ENCODE peak calls at places on chromosomes 11 and 22, in eight cellular contexts. One of them, this sample, is unnamed.

GRCh38 chr11:35357893-35358292 is 61.5 kb downstream of the SLC1A2 start:
- DNase-seq in WTC11: no peak
- DNase-seq in A549: no peak
- DNase-seq in K562: no peak
- DNase-seq in IMR-90: peak; percentile 81
- DNase-seq in HepG2: no peak
- DNase-seq in GM12878: no peak
- DNase-seq in H1: no peak
- DNase-seq in this sample: no peak

GRCh38 chr11:59680287-59681154 is 11.7 kb upstream of the PATL1 start:
- DNase-seq in A549: peak; percentile 89
- DNase-seq in WTC11: peak; percentile 77
- DNase-seq in GM12878: peak; percentile 20
- DNase-seq in K562: peak; percentile 92
- DNase-seq in H1: peak; percentile 67
- DNase-seq in HepG2: peak; percentile 73
- DNase-seq in IMR-90: peak; percentile 83
- DNase-seq in this sample: peak; percentile 63

GRCh38 chr11:75802913-75803820 is 11.8 kb upstream of the UVRAG start:
- DNase-seq in GM12878: no peak
- DNase-seq in H1: peak; percentile 91
- DNase-seq in HepG2: peak; percentile 63
- DNase-seq in A549: peak; percentile 68
- DNase-seq in IMR-90: peak; percentile 65
- DNase-seq in K562: peak; percentile 82
- DNase-seq in WTC11: peak; percentile 84
- DNase-seq in this sample: peak; percentile 79

GRCh38 chr22:50247748-50248147 is 2.9 kb upstream of the TUBGCP6 start:
- DNase-seq in H1: peak; percentile 81
- DNase-seq in GM12878: no peak
- DNase-seq in WTC11: peak; percentile 80
- DNase-seq in HepG2: no peak
- DNase-seq in K562: peak; percentile 80
- DNase-seq in A549: peak; percentile 54
- DNase-seq in IMR-90: peak; percentile 61
- DNase-seq in this sample: peak; percentile 81

GRCh38 chr11:61173456-61173855 is 12.2 kb upstream of the VPS37C start:
- DNase-seq in IMR-90: peak; percentile 34
- DNase-seq in K562: peak; percentile 57
- DNase-seq in GM12878: no peak
- DNase-seq in WTC11: no peak
- DNase-seq in HepG2: peak; percentile 41
- DNase-seq in H1: no peak
- DNase-seq in A549: peak; percentile 49
- DNase-seq in this sample: no peak

GRCh38 chr11:134402910-134403309 is 9.1 kb downstream of the B3GAT1 start:
- DNase-seq in GM12878: no peak
- DNase-seq in A549: no peak
- DNase-seq in H1: no peak
- DNase-seq in IMR-90: no peak
- DNase-seq in K562: no peak
- DNase-seq in HepG2: no peak
- DNase-seq in WTC11: no peak
- DNase-seq in this sample: no peak

GRCh38 chr22:46934746-46935491 is 172.5 kb downstream of the TBC1D22A start:
- DNase-seq in WTC11: no peak
- DNase-seq in GM12878: peak; percentile 17
- DNase-seq in K562: peak; percentile 90
- DNase-seq in H1: peak; percentile 42
- DNase-seq in A549: peak; percentile 56
- DNase-seq in HepG2: peak; percentile 84
- DNase-seq in IMR-90: peak; percentile 98
- DNase-seq in this sample: no peak

GRCh38 chr22:20056696-20057386 is 23.2 kb upstream of the DGCR8 start:
- DNase-seq in K562: no peak
- DNase-seq in IMR-90: no peak
- DNase-seq in GM12878: no peak
- DNase-seq in H1: no peak
- DNase-seq in A549: no peak
- DNase-seq in WTC11: no peak
- DNase-seq in HepG2: no peak
- DNase-seq in this sample: no peak

GRCh38 chr11:64360403-64360980 is 1.5 kb downstream of the RPS6KA4 start:
- DNase-seq in IMR-90: no peak
- DNase-seq in A549: no peak
- DNase-seq in K562: no peak
- DNase-seq in WTC11: no peak
- DNase-seq in H1: no peak
- DNase-seq in HepG2: no peak
- DNase-seq in GM12878: no peak
- DNase-seq in this sample: peak; percentile 27

GRCh38 chr22:37728620-37729019 is 31.8 kb downstream of the TRIOBP start:
- DNase-seq in GM12878: no peak
- DNase-seq in IMR-90: no peak
- DNase-seq in WTC11: no peak
- DNase-seq in H1: no peak
- DNase-seq in K562: no peak
- DNase-seq in HepG2: no peak
- DNase-seq in A549: no peak
- DNase-seq in this sample: no peak

GRCh38 chr11:59207988-59208432 is 4.7 kb downstream of the MPEG1 start:
- DNase-seq in WTC11: peak; percentile 15
- DNase-seq in IMR-90: peak; percentile 91
- DNase-seq in K562: peak; percentile 56
- DNase-seq in HepG2: peak; percentile 48
- DNase-seq in H1: no peak
- DNase-seq in GM12878: peak; percentile 89
- DNase-seq in A549: peak; percentile 65
- DNase-seq in this sample: peak; percentile 24

DNA sequence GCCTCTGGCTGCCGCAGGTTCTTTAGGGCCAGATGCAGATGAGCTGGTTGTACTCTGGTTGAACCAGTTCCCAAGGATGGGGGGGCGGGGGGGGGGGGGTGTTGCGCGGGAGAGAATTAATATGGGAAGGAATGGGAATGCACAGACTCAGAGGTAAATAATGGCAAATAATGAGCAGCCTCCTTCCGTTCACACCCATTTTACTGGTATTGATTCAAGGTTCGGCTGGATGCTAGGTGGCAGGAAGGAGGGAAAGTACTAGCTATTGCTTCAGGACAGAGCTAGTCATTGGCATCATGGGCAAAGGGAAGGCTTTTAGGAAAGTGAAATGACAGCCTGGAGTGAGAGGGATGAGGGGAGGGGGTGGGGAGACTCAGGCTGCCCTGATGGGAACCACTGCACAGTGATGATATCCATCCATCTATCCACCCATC is at the start of gene VSTM5:
- DNase-seq in K562: no peak
- DNase-seq in H1: no peak
- DNase-seq in HepG2: no peak
- DNase-seq in IMR-90: no peak
- DNase-seq in WTC11: no peak
- DNase-seq in GM12878: no peak
- DNase-seq in A549: no peak
- DNase-seq in this sample: no peak
- TF ChIP-seq USF2 in K562: no peak
- TF ChIP-seq USF2 in H1: no peak
- TF ChIP-seq USF2 in HepG2: no peak
- TF ChIP-seq USF2 in IMR-90: no peak
- TF ChIP-seq USF2 in WTC11: no peak
- TF ChIP-seq USF2 in GM12878: no peak
- TF ChIP-seq USF2 in A549: no peak
- TF ChIP-seq USF2 in this sample: no peak

DNA sequence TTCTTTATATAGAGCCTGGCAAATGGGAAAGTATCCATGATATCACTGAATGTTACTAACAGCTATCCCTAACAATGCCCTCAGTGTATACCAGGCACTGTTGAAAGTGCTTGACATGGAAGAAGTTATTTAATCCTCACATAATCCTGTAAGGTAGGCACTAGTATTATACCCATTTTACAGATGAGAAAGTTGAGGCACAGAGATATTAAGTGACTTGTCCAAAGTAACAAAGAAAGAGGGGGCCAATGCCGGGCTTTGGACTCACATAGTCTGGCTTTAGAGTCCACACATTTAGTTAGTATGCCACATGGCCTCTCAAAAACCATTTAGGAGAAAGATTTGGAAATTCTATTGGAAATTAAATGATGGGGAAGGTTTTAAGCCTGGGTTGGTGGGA is 220.8 kb upstream of the PLET1 start:
- DNase-seq in HepG2: no peak
- DNase-seq in WTC11: no peak
- DNase-seq in H1: no peak
- DNase-seq in IMR-90: no peak
- DNase-seq in GM12878: no peak
- DNase-seq in A549: no peak
- DNase-seq in K562: no peak
- DNase-seq in this sample: no peak
- TF ChIP-seq USF2 in HepG2: no peak
- TF ChIP-seq USF2 in WTC11: no peak
- TF ChIP-seq USF2 in H1: no peak
- TF ChIP-seq USF2 in IMR-90: no peak
- TF ChIP-seq USF2 in GM12878: no peak
- TF ChIP-seq USF2 in A549: no peak
- TF ChIP-seq USF2 in K562: no peak
- TF ChIP-seq USF2 in this sample: no peak

GRCh38 chr11:117218133-117218915 is 13.5 kb downstream of the PCSK7 start:
- DNase-seq in GM12878: no peak
- DNase-seq in H1: no peak
- DNase-seq in WTC11: no peak
- DNase-seq in IMR-90: peak; percentile 57
- DNase-seq in K562: no peak
- DNase-seq in HepG2: no peak
- DNase-seq in A549: no peak
- DNase-seq in this sample: no peak
- TF ChIP-seq USF2 in GM12878: no peak
- TF ChIP-seq USF2 in H1: no peak
- TF ChIP-seq USF2 in WTC11: no peak
- TF ChIP-seq USF2 in IMR-90: no peak
- TF ChIP-seq USF2 in K562: no peak
- TF ChIP-seq USF2 in HepG2: no peak
- TF ChIP-seq USF2 in A549: no peak
- TF ChIP-seq USF2 in this sample: no peak

GRCh38 chr11:67492801-67493547 is 10.1 kb downstream of the AIP start:
- DNase-seq in HepG2: no peak
- DNase-seq in GM12878: no peak
- DNase-seq in A549: no peak
- DNase-seq in WTC11: peak; percentile 79
- DNase-seq in IMR-90: no peak
- DNase-seq in K562: peak; percentile 41
- DNase-seq in H1: peak; percentile 77
- DNase-seq in this sample: peak; percentile 47

GRCh38 chr11:67491276-67492068 is 8.6 kb downstream of the AIP start:
- DNase-seq in K562: no peak
- DNase-seq in IMR-90: no peak
- DNase-seq in HepG2: no peak
- DNase-seq in GM12878: no peak
- DNase-seq in A549: no peak
- DNase-seq in H1: no peak
- DNase-seq in WTC11: no peak
- DNase-seq in this sample: no peak

GRCh38 chr11:67493548-67494370 is 10.9 kb downstream of the AIP start:
- DNase-seq in HepG2: no peak
- DNase-seq in A549: no peak
- DNase-seq in IMR-90: no peak
- DNase-seq in H1: no peak
- DNase-seq in K562: no peak
- DNase-seq in GM12878: no peak
- DNase-seq in WTC11: no peak
- DNase-seq in this sample: no peak

GRCh38 chr11:67490727-67491065 is 7.9 kb downstream of the AIP start:
- DNase-seq in IMR-90: no peak
- DNase-seq in GM12878: no peak
- DNase-seq in HepG2: no peak
- DNase-seq in WTC11: no peak
- DNase-seq in K562: no peak
- DNase-seq in A549: no peak
- DNase-seq in H1: no peak
- DNase-seq in this sample: no peak

DNA sequence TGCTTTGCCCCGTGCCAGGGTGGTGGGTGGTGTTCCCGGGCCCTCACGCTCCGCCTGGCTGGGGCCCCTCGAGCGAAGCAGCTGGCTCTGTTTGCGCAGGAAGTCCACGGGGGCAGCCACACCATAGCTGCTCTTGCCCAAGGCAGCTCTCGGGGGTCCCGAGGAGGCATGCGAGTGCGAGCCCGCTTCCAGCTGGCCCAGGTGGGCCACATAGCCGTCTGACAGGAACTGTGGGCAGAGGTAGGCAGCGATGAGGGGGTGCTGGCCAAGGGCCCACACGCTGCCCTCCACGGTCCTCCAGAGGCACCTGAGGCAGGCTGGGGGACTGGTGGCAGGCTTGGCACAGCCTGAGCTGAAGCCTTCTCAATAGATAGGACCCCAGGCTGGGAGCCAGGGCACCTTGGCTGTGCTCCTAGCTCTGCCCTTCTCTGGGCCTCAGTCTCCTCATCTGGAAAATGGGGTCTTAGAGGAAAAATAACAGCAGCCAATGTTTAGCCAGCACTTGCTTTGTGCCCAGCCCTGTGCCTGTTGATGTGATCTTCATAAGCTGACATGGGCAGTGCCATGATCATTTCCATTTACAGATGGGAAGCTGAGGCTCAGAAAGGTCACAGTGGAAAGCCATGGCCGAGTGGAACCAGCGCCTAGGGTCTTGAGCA is 9.4 kb downstream of the AIP start:
- DNase-seq in H1: no peak
- DNase-seq in A549: no peak
- DNase-seq in IMR-90: no peak
- DNase-seq in GM12878: no peak
- DNase-seq in K562: no peak
- DNase-seq in WTC11: no peak
- DNase-seq in HepG2: no peak
- DNase-seq in this sample: no peak
- TF ChIP-seq USF2 in H1: no peak
- TF ChIP-seq USF2 in A549: no peak
- TF ChIP-seq USF2 in IMR-90: no peak
- TF ChIP-seq USF2 in GM12878: no peak
- TF ChIP-seq USF2 in K562: no peak
- TF ChIP-seq USF2 in WTC11: no peak
- TF ChIP-seq USF2 in HepG2: no peak
- TF ChIP-seq USF2 in this sample: no peak

GRCh38 chr11:8813658-8814057 is 97.3 kb upstream of the AKIP1 start:
- DNase-seq in WTC11: peak; percentile 89
- DNase-seq in K562: peak; percentile 79
- DNase-seq in HepG2: peak; percentile 83
- DNase-seq in A549: peak; percentile 85
- DNase-seq in H1: peak; percentile 88
- DNase-seq in IMR-90: peak; percentile 89
- DNase-seq in GM12878: no peak
- DNase-seq in this sample: peak; percentile 78
- TF ChIP-seq USF2 in WTC11: no peak
- TF ChIP-seq USF2 in K562: no peak
- TF ChIP-seq USF2 in HepG2: no peak
- TF ChIP-seq USF2 in A549: no peak
- TF ChIP-seq USF2 in H1: no peak
- TF ChIP-seq USF2 in IMR-90: no peak
- TF ChIP-seq USF2 in GM12878: no peak
- TF ChIP-seq USF2 in this sample: no peak

This sample was measured in SK-N-SH.